ENCODE peak calls at places on chromosomes 2 and 18, in four cellular contexts. G, J, B and V are unnamed samples.

GRCh38 chr2:111169924-111170323 is 49.2 kb downstream of the BCL2L11 start:
- DNase-seq in G (no peak), J (no peak), B (no peak), V (no peak)

GRCh38 chr18:34729264-34729663 is 19.2 kb downstream of the DTNA start:
- DNase-seq in G (no peak), J (no peak), B (peak), V (peak)

GRCh38 chr2:101493074-101493473 is 18.2 kb upstream of the RFX8 start:
- DNase-seq in G (no peak), J (no peak), B (no peak), V (no peak)

GRCh38 chr18:12085786-12086185 is 7.9 kb upstream of the ANKRD62 start:
- DNase-seq in G (no peak), J (no peak), B (no peak), V (no peak)

GRCh38 chr2:54897420-54898310 is 152.6 kb downstream of the RTN4 start:
- DNase-seq in G (no peak), J (no peak), B (no peak), V (no peak)

GRCh38 chr18:75477913-75478312 is 50.4 kb upstream of the SMIM21 start:
- DNase-seq in G (no peak), J (no peak), B (no peak), V (peak)

GRCh38 chr2:8229546-8229986 is 452.3 kb upstream of the ID2 start:
- DNase-seq in G (no peak), J (peak), B (peak), V (peak)

GRCh38 chr18:33749831-33750230 is 171.8 kb downstream of the ASXL3 start:
- DNase-seq in G (no peak), J (no peak), B (peak), V (peak)

GRCh38 chr2:167924556-167924955 is 322.8 kb downstream of the STK39 start:
- DNase-seq in G (no peak), J (no peak), B (peak), V (no peak)

GRCh38 chr18:48405108-48405507 is 4.1 kb downstream of the ZBTB7C start:
- DNase-seq in G (no peak), J (no peak), B (no peak), V (no peak)

GRCh38 chr18:10270160-10270571 is 184.3 kb upstream of the APCDD1 start:
- DNase-seq in G (no peak), J (no peak), B (no peak), V (no peak)

GRCh38 chr2:154495455-154495868 is 203.0 kb upstream of the KCNJ3 start:
- DNase-seq in G (no peak), J (no peak), B (no peak), V (no peak)

GRCh38 chr2:71559080-71559827 is 105.9 kb downstream of the DYSF start:
- DNase-seq in G (no peak), J (no peak), B (no peak), V (no peak)